ENCODE peak calls at places on chromosomes 3 and 15, in six cellular contexts. One of them, this sample, is unnamed.

GRCh38 chr3:43754316-43754715 is 63.6 kb downstream of the ABHD5 start:
- DNase-seq in AG10803: peak
- DNase-seq in GM06990: no peak
- DNase-seq in CD8-positive, alpha-beta T cell: no peak
- DNase-seq in PC-9: peak
- DNase-seq in tibial artery: no peak
- DNase-seq in this sample: no peak

GRCh38 chr15:50236433-50236832 is 29.1 kb downstream of the HDC start:
- DNase-seq in AG10803: no peak
- DNase-seq in CD8-positive, alpha-beta T cell: no peak
- DNase-seq in PC-9: no peak
- DNase-seq in tibial artery: no peak
- DNase-seq in GM06990: no peak
- DNase-seq in this sample: no peak

GRCh38 chr3:87076951-87077350 is 86.0 kb upstream of the VGLL3 start:
- DNase-seq in CD8-positive, alpha-beta T cell: no peak
- DNase-seq in AG10803: peak
- DNase-seq in GM06990: no peak
- DNase-seq in PC-9: peak
- DNase-seq in tibial artery: no peak
- DNase-seq in this sample: peak

GRCh38 chr3:44529927-44530326 is 25.1 kb upstream of the ZKSCAN7 start:
- DNase-seq in GM06990: no peak
- DNase-seq in PC-9: no peak
- DNase-seq in CD8-positive, alpha-beta T cell: no peak
- DNase-seq in AG10803: peak
- DNase-seq in tibial artery: no peak
- DNase-seq in this sample: no peak

GRCh38 chr3:137035631-137036030 is 77.8 kb downstream of the IL20RB start:
- DNase-seq in GM06990: peak
- DNase-seq in AG10803: no peak
- DNase-seq in tibial artery: no peak
- DNase-seq in PC-9: no peak
- DNase-seq in CD8-positive, alpha-beta T cell: no peak
- DNase-seq in this sample: no peak

GRCh38 chr3:21142949-21143348 is 608.1 kb downstream of the ZNF385D start:
- DNase-seq in PC-9: no peak
- DNase-seq in tibial artery: no peak
- DNase-seq in AG10803: no peak
- DNase-seq in CD8-positive, alpha-beta T cell: no peak
- DNase-seq in GM06990: no peak
- DNase-seq in this sample: no peak

GRCh38 chr3:158447408-158447807 is 123.6 kb upstream of the MLF1 start:
- DNase-seq in GM06990: no peak
- DNase-seq in AG10803: no peak
- DNase-seq in PC-9: no peak
- DNase-seq in tibial artery: no peak
- DNase-seq in CD8-positive, alpha-beta T cell: no peak
- DNase-seq in this sample: no peak

GRCh38 chr15:47746516-47746915 is 29.2 kb downstream of the SEMA6D start:
- DNase-seq in CD8-positive, alpha-beta T cell: no peak
- DNase-seq in PC-9: no peak
- DNase-seq in AG10803: no peak
- DNase-seq in tibial artery: no peak
- DNase-seq in GM06990: no peak
- DNase-seq in this sample: no peak

GRCh38 chr3:63908081-63908736 is 4.0 kb downstream of the SCAANT1 start:
- DNase-seq in tibial artery: no peak
- DNase-seq in AG10803: peak
- DNase-seq in PC-9: no peak
- DNase-seq in CD8-positive, alpha-beta T cell: no peak
- DNase-seq in GM06990: no peak
- DNase-seq in this sample: no peak

GRCh38 chr3:123312331-123313265 is 110.9 kb downstream of the SEC22A start:
- DNase-seq in tibial artery: no peak
- DNase-seq in AG10803: peak
- DNase-seq in PC-9: peak
- DNase-seq in GM06990: no peak
- DNase-seq in CD8-positive, alpha-beta T cell: no peak
- DNase-seq in this sample: no peak

GRCh38 chr15:64586259-64586658 is 125.9 kb downstream of the ZNF609 start:
- DNase-seq in PC-9: no peak
- DNase-seq in AG10803: no peak
- DNase-seq in GM06990: no peak
- DNase-seq in tibial artery: no peak
- DNase-seq in CD8-positive, alpha-beta T cell: no peak
- DNase-seq in this sample: no peak

GRCh38 chr15:72766025-72766424 is 17.5 kb downstream of the ADPGK start:
- DNase-seq in tibial artery: no peak
- DNase-seq in GM06990: no peak
- DNase-seq in CD8-positive, alpha-beta T cell: no peak
- DNase-seq in AG10803: no peak
- DNase-seq in PC-9: no peak
- DNase-seq in this sample: no peak

GRCh38 chr3:156359337-156359736 is 195.6 kb downstream of the SSR3 start:
- DNase-seq in CD8-positive, alpha-beta T cell: no peak
- DNase-seq in tibial artery: no peak
- DNase-seq in PC-9: no peak
- DNase-seq in GM06990: no peak
- DNase-seq in AG10803: no peak
- DNase-seq in this sample: no peak

GRCh38 chr3:112357888-112358287 is 24.9 kb downstream of the CD200 start:
- DNase-seq in AG10803: no peak
- DNase-seq in tibial artery: no peak
- DNase-seq in GM06990: no peak
- DNase-seq in PC-9: no peak
- DNase-seq in CD8-positive, alpha-beta T cell: no peak
- DNase-seq in this sample: no peak

GRCh38 chr3:52452570-52453221 is 1.1 kb downstream of the TNNC1 start:
- DNase-seq in tibial artery: no peak
- DNase-seq in CD8-positive, alpha-beta T cell: no peak
- DNase-seq in PC-9: no peak
- DNase-seq in GM06990: no peak
- DNase-seq in AG10803: no peak
- DNase-seq in this sample: no peak

GRCh38 chr15:96349034-96349932 is 18.8 kb downstream of the NR2F2 start:
- DNase-seq in PC-9: no peak
- DNase-seq in GM06990: no peak
- DNase-seq in AG10803: no peak
- DNase-seq in tibial artery: no peak
- DNase-seq in CD8-positive, alpha-beta T cell: no peak
- DNase-seq in this sample: no peak

GRCh38 chr3:151765685-151766084 is 32.0 kb downstream of the AADACL2 start:
- DNase-seq in tibial artery: no peak
- DNase-seq in PC-9: no peak
- DNase-seq in AG10803: no peak
- DNase-seq in GM06990: no peak
- DNase-seq in CD8-positive, alpha-beta T cell: no peak
- DNase-seq in this sample: no peak

GRCh38 chr3:11637901-11638668 is 5.6 kb downstream of the VGLL4 start:
- DNase-seq in CD8-positive, alpha-beta T cell: no peak
- DNase-seq in PC-9: no peak
- DNase-seq in GM06990: no peak
- DNase-seq in AG10803: peak
- DNase-seq in tibial artery: no peak
- DNase-seq in this sample: no peak

GRCh38 chr3:159126261-159127020 is 324.6 kb downstream of the MFSD1 start:
- DNase-seq in GM06990: no peak
- DNase-seq in AG10803: peak
- DNase-seq in CD8-positive, alpha-beta T cell: no peak
- DNase-seq in PC-9: no peak
- DNase-seq in tibial artery: no peak
- DNase-seq in this sample: no peak

GRCh38 chr3:54999801-55000200 is 71.9 kb upstream of the LRTM1 start:
- DNase-seq in AG10803: no peak
- DNase-seq in tibial artery: no peak
- DNase-seq in CD8-positive, alpha-beta T cell: no peak
- DNase-seq in PC-9: no peak
- DNase-seq in GM06990: no peak
- DNase-seq in this sample: no peak

GRCh38 chr3:5787863-5788488 is 600.5 kb downstream of the EDEM1 start:
- DNase-seq in CD8-positive, alpha-beta T cell: no peak
- DNase-seq in tibial artery: peak
- DNase-seq in GM06990: no peak
- DNase-seq in AG10803: no peak
- DNase-seq in PC-9: no peak
- DNase-seq in this sample: no peak

GRCh38 chr3:19947549-19948071 is 713 bp downstream of the RAB5A start:
- DNase-seq in AG10803: peak
- DNase-seq in tibial artery: peak
- DNase-seq in CD8-positive, alpha-beta T cell: peak
- DNase-seq in GM06990: peak
- DNase-seq in PC-9: no peak
- DNase-seq in this sample: no peak

GRCh38 chr3:71978150-71978721 is 193.3 kb upstream of the PROK2 start:
- DNase-seq in PC-9: no peak
- DNase-seq in tibial artery: no peak
- DNase-seq in CD8-positive, alpha-beta T cell: no peak
- DNase-seq in AG10803: no peak
- DNase-seq in GM06990: peak
- DNase-seq in this sample: peak

DNA sequence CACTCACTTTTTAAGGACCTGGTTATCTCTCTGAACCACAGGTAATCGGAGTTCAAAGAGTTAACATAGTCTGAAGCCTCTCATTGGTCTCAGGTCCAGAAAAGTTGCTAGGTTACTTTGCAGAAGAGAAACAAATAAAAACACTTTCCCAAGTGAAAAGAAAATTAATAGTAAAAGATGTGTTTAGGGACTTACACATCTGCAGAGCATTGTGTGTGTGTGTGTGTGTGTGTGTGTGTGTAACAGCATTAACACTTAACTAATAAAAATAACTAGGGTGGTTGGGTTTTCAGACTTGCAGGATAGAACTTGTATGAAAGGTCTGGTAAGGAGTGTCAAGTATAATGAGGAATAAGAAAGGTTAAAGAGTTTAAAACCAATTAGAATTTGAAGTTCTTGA is 976 bp downstream of the MASP1 start:
- DNase-seq in AG10803: peak
- DNase-seq in tibial artery: no peak
- DNase-seq in GM06990: no peak
- DNase-seq in CD8-positive, alpha-beta T cell: no peak
- DNase-seq in PC-9: no peak
- DNase-seq in this sample: no peak
- H3K4me3 ChIP-seq in AG10803: peak
- H3K4me3 ChIP-seq in tibial artery: peak
- H3K4me3 ChIP-seq in GM06990: no peak
- H3K4me3 ChIP-seq in CD8-positive, alpha-beta T cell: no peak
- H3K4me3 ChIP-seq in PC-9: no peak
- H3K4me3 ChIP-seq in this sample: no peak

GRCh38 chr3:184805351-184806038 is 6.5 kb upstream of the VPS8 start:
- DNase-seq in CD8-positive, alpha-beta T cell: no peak
- DNase-seq in PC-9: no peak
- DNase-seq in GM06990: no peak
- DNase-seq in AG10803: no peak
- DNase-seq in tibial artery: no peak
- DNase-seq in this sample: no peak

GRCh38 chr3:184807549-184807948 is 4.4 kb upstream of the VPS8 start:
- DNase-seq in CD8-positive, alpha-beta T cell: no peak
- DNase-seq in AG10803: no peak
- DNase-seq in PC-9: no peak
- DNase-seq in tibial artery: no peak
- DNase-seq in GM06990: no peak
- DNase-seq in this sample: no peak

GRCh38 chr3:184806567-184807271 is 5.2 kb upstream of the VPS8 start:
- DNase-seq in GM06990: no peak
- DNase-seq in AG10803: no peak
- DNase-seq in CD8-positive, alpha-beta T cell: no peak
- DNase-seq in tibial artery: no peak
- DNase-seq in PC-9: no peak
- DNase-seq in this sample: no peak

GRCh38 chr3:184811034-184811433 is 932 bp upstream of the VPS8 start:
- DNase-seq in AG10803: no peak
- DNase-seq in GM06990: no peak
- DNase-seq in tibial artery: no peak
- DNase-seq in CD8-positive, alpha-beta T cell: no peak
- DNase-seq in PC-9: no peak
- DNase-seq in this sample: no peak

DNA sequence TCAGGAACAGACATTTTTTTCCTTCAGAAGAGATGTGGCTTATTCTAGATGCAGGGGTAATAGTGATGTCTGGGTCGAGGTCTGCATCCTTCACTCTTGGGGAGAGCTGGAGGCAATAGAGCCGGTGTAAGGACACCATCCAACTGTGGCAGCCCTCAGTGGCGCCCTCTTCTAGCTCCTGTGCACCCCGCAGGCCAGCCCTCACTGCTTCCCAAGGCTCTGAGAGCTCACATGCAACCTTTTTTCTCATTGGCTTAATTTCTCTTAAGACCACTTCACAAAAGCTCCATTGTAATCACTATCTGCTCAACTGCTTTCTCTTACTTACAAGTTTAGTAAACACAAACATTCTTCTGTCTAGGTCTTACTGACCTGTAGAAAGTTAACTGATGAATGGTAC is 3.9 kb upstream of the VPS8 start:
- DNase-seq in CD8-positive, alpha-beta T cell: no peak
- DNase-seq in tibial artery: no peak
- DNase-seq in GM06990: no peak
- DNase-seq in PC-9: no peak
- DNase-seq in AG10803: no peak
- DNase-seq in this sample: no peak
- TF ChIP-seq CTCF in CD8-positive, alpha-beta T cell: no peak
- TF ChIP-seq CTCF in tibial artery: no peak
- TF ChIP-seq CTCF in GM06990: peak
- TF ChIP-seq CTCF in PC-9: peak
- TF ChIP-seq CTCF in AG10803: peak
- TF ChIP-seq CTCF in this sample: no peak

GRCh38 chr3:149000207-149000745 is 8.9 kb downstream of the GYG1 start:
- DNase-seq in AG10803: no peak
- DNase-seq in GM06990: no peak
- DNase-seq in PC-9: no peak
- DNase-seq in tibial artery: no peak
- DNase-seq in CD8-positive, alpha-beta T cell: no peak
- DNase-seq in this sample: no peak
- H3K4me3 ChIP-seq in AG10803: no peak
- H3K4me3 ChIP-seq in GM06990: no peak
- H3K4me3 ChIP-seq in PC-9: no peak
- H3K4me3 ChIP-seq in tibial artery: no peak
- H3K4me3 ChIP-seq in CD8-positive, alpha-beta T cell: no peak
- H3K4me3 ChIP-seq in this sample: no peak

DNA sequence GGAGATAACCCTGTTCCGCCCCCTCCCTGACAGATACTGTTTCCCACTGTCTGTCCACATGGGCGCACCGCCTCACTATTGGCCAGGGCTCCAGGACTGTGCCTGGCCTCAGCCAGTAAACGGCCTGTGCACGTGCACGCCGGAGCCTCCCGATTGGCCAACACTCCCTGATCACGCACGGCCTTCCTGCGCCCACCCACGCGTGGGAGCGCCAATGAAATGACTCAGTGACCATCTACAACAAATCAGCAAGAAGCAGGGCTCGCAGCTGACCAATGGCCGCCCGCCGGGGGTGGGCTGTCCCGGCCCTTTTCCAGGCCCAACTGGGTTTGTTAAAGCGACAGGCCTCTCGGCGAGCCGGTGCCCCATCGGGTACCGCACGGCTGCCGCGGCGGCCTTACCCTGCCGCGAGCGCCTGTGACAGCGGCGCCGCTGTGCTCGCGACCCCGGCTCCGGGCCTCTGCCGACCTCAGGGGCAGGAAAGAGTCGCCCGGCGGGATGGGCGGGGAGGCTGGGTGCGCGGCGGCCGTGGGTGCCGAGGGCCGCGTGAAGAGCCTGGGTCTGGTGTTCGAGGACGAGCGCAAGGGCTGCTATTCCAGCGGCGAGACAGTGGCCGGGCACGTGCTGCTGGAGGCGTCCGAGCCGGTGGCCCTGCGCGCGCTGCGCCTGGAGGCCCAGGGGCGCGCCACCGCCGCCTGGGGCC is at the start of gene ARRDC4:
- DNase-seq in tibial artery: peak
- DNase-seq in CD8-positive, alpha-beta T cell: peak
- DNase-seq in AG10803: peak
- DNase-seq in PC-9: peak
- DNase-seq in GM06990: peak
- DNase-seq in this sample: peak
- TF ChIP-seq CTCF in tibial artery: peak
- TF ChIP-seq CTCF in CD8-positive, alpha-beta T cell: no peak
- TF ChIP-seq CTCF in AG10803: no peak
- TF ChIP-seq CTCF in PC-9: no peak
- TF ChIP-seq CTCF in GM06990: no peak
- TF ChIP-seq CTCF in this sample: no peak